ENCODE peak calls at places on chromosomes 1 and 21, in four cellular contexts. One of them, this sample, is unnamed.

GRCh38 chr1:2050482-2050792 is 226 bp downstream of the PRKCZ start:
- DNase-seq in left ventricle myocardium inferior: no peak
- DNase-seq in stomach: no peak
- DNase-seq in prostate gland: no peak
- DNase-seq in this sample: no peak

GRCh38 chr21:25938673-25939395 is 204.1 kb downstream of the GABPA start:
- DNase-seq in left ventricle myocardium inferior: no peak
- DNase-seq in stomach: peak
- DNase-seq in prostate gland: peak
- DNase-seq in this sample: no peak

GRCh38 chr1:40423951-40424618 is 26.2 kb upstream of the ZFP69B start:
- DNase-seq in left ventricle myocardium inferior: no peak
- DNase-seq in stomach: no peak
- DNase-seq in prostate gland: no peak
- DNase-seq in this sample: no peak

GRCh38 chr1:22702671-22703070 is 8.0 kb upstream of the EPHB2 start:
- DNase-seq in left ventricle myocardium inferior: no peak
- DNase-seq in stomach: peak
- DNase-seq in prostate gland: no peak
- DNase-seq in this sample: no peak

GRCh38 chr1:85372683-85373446 is 92.1 kb downstream of the DDAH1 start:
- DNase-seq in left ventricle myocardium inferior: no peak
- DNase-seq in stomach: no peak
- DNase-seq in prostate gland: peak
- DNase-seq in this sample: no peak

GRCh38 chr1:154220970-154221814 is 437 bp downstream of the UBAP2L start:
- DNase-seq in left ventricle myocardium inferior: peak
- DNase-seq in stomach: peak
- DNase-seq in prostate gland: peak
- DNase-seq in this sample: no peak

GRCh38 chr1:52904590-52905375 is 16.8 kb downstream of the ECHDC2 start:
- DNase-seq in left ventricle myocardium inferior: no peak
- DNase-seq in stomach: peak
- DNase-seq in prostate gland: no peak
- DNase-seq in this sample: no peak

GRCh38 chr1:100127226-100127625 is 5.5 kb downstream of the SASS6 start:
- DNase-seq in left ventricle myocardium inferior: no peak
- DNase-seq in stomach: no peak
- DNase-seq in prostate gland: no peak
- DNase-seq in this sample: no peak

GRCh38 chr1:26826261-26827201 is at the start of gene ZDHHC18:
- DNase-seq in left ventricle myocardium inferior: peak
- DNase-seq in stomach: peak
- DNase-seq in prostate gland: peak
- DNase-seq in this sample: peak

GRCh38 chr1:10835423-10836421 is 39.3 kb upstream of the CASZ1 start:
- DNase-seq in left ventricle myocardium inferior: no peak
- DNase-seq in stomach: peak
- DNase-seq in prostate gland: peak
- DNase-seq in this sample: peak

GRCh38 chr21:28132713-28133112 is 860.0 kb downstream of the LTN1 start:
- DNase-seq in left ventricle myocardium inferior: no peak
- DNase-seq in stomach: no peak
- DNase-seq in prostate gland: no peak
- DNase-seq in this sample: no peak

GRCh38 chr1:219812491-219813221 is 115.7 kb downstream of the SLC30A10 start:
- DNase-seq in left ventricle myocardium inferior: no peak
- DNase-seq in stomach: no peak
- DNase-seq in prostate gland: peak
- DNase-seq in this sample: peak

GRCh38 chr1:18642278-18643095 is 11.8 kb downstream of the PAX7 start:
- DNase-seq in left ventricle myocardium inferior: no peak
- DNase-seq in stomach: no peak
- DNase-seq in prostate gland: no peak
- DNase-seq in this sample: no peak

GRCh38 chr21:46098303-46099141 is 610 bp downstream of the COL6A2 start:
- DNase-seq in left ventricle myocardium inferior: peak
- DNase-seq in stomach: peak
- DNase-seq in prostate gland: peak
- DNase-seq in this sample: no peak

GRCh38 chr1:77511440-77511840 is 171.0 kb downstream of the ZZZ3 start:
- DNase-seq in left ventricle myocardium inferior: no peak
- DNase-seq in stomach: no peak
- DNase-seq in prostate gland: no peak
- DNase-seq in this sample: no peak

GRCh38 chr1:8981169-8981568 is 35.5 kb downstream of the CA6 start:
- DNase-seq in left ventricle myocardium inferior: no peak
- DNase-seq in stomach: no peak
- DNase-seq in prostate gland: no peak
- DNase-seq in this sample: no peak

GRCh38 chr1:8976338-8976737 is 30.7 kb downstream of the CA6 start:
- DNase-seq in left ventricle myocardium inferior: no peak
- DNase-seq in stomach: no peak
- DNase-seq in prostate gland: no peak
- DNase-seq in this sample: no peak

GRCh38 chr1:8974551-8974950 is 28.9 kb downstream of the CA6 start:
- DNase-seq in left ventricle myocardium inferior: no peak
- DNase-seq in stomach: no peak
- DNase-seq in prostate gland: no peak
- DNase-seq in this sample: no peak

GRCh38 chr1:8980656-8981055 is 35.0 kb downstream of the CA6 start:
- DNase-seq in left ventricle myocardium inferior: no peak
- DNase-seq in stomach: no peak
- DNase-seq in prostate gland: no peak
- DNase-seq in this sample: no peak

GRCh38 chr1:8976896-8977295 is 31.2 kb downstream of the CA6 start:
- DNase-seq in left ventricle myocardium inferior: no peak
- DNase-seq in stomach: no peak
- DNase-seq in prostate gland: no peak
- DNase-seq in this sample: no peak
- H3K27ac ChIP-seq in left ventricle myocardium inferior: no peak
- H3K27ac ChIP-seq in stomach: no peak
- H3K27ac ChIP-seq in prostate gland: no peak
- H3K27ac ChIP-seq in this sample: no peak

GRCh38 chr1:237029850-237030535 is 12.0 kb upstream of the RYR2 start:
- DNase-seq in left ventricle myocardium inferior: no peak
- DNase-seq in stomach: no peak
- DNase-seq in prostate gland: no peak
- DNase-seq in this sample: no peak

GRCh38 chr1:237032029-237032428 is 10.0 kb upstream of the RYR2 start:
- DNase-seq in left ventricle myocardium inferior: no peak
- DNase-seq in stomach: no peak
- DNase-seq in prostate gland: no peak
- DNase-seq in this sample: no peak

GRCh38 chr1:237029240-237029639 is 12.7 kb upstream of the RYR2 start:
- DNase-seq in left ventricle myocardium inferior: no peak
- DNase-seq in stomach: no peak
- DNase-seq in prostate gland: no peak
- DNase-seq in this sample: no peak

GRCh38 chr1:237033061-237033460 is 8.9 kb upstream of the RYR2 start:
- DNase-seq in left ventricle myocardium inferior: no peak
- DNase-seq in stomach: no peak
- DNase-seq in prostate gland: no peak
- DNase-seq in this sample: no peak

GRCh38 chr1:237031480-237031879 is 10.5 kb upstream of the RYR2 start:
- DNase-seq in left ventricle myocardium inferior: no peak
- DNase-seq in stomach: no peak
- DNase-seq in prostate gland: no peak
- DNase-seq in this sample: no peak
- H3K4me3 ChIP-seq in left ventricle myocardium inferior: peak
- H3K4me3 ChIP-seq in stomach: no peak
- H3K4me3 ChIP-seq in prostate gland: no peak
- H3K4me3 ChIP-seq in this sample: no peak

GRCh38 chr21:38170705-38171682 is 85.8 kb upstream of the KCNJ15 start:
- DNase-seq in left ventricle myocardium inferior: no peak
- DNase-seq in stomach: peak
- DNase-seq in prostate gland: no peak
- DNase-seq in this sample: no peak

GRCh38 chr21:38167345-38167744 is 89.4 kb upstream of the KCNJ15 start:
- DNase-seq in left ventricle myocardium inferior: no peak
- DNase-seq in stomach: no peak
- DNase-seq in prostate gland: no peak
- DNase-seq in this sample: no peak

GRCh38 chr21:38170283-38170682 is 86.5 kb upstream of the KCNJ15 start:
- DNase-seq in left ventricle myocardium inferior: no peak
- DNase-seq in stomach: peak
- DNase-seq in prostate gland: peak
- DNase-seq in this sample: no peak

GRCh38 chr21:38165466-38166213 is 91.2 kb upstream of the KCNJ15 start:
- DNase-seq in left ventricle myocardium inferior: no peak
- DNase-seq in stomach: no peak
- DNase-seq in prostate gland: no peak
- DNase-seq in this sample: no peak

DNA sequence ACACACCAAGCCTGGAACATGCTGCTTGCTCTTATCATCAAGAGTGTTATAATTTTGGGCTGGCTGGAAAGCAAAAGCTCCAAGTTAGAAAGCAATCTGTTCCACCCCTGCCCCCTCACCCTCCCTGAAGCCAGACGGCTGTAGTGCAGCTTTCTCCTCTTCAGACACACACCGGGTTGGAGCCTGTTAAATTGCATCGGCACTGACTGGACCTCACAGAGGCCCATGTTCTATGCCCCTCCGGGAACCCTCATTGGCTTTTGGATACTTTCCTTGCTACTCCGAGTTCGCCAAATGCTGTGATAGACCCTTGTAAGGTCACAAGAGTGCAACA is 90.6 kb upstream of the KCNJ15 start:
- DNase-seq in left ventricle myocardium inferior: no peak
- DNase-seq in stomach: no peak
- DNase-seq in prostate gland: no peak
- DNase-seq in this sample: no peak
- H3K27ac ChIP-seq in left ventricle myocardium inferior: no peak
- H3K27ac ChIP-seq in stomach: no peak
- H3K27ac ChIP-seq in prostate gland: no peak
- H3K27ac ChIP-seq in this sample: no peak

GRCh38 chr1:94385354-94385947 is 32.7 kb upstream of the ABCD3 start:
- DNase-seq in left ventricle myocardium inferior: no peak
- DNase-seq in stomach: no peak
- DNase-seq in prostate gland: no peak
- DNase-seq in this sample: no peak
- H3K4me3 ChIP-seq in left ventricle myocardium inferior: no peak
- H3K4me3 ChIP-seq in stomach: no peak
- H3K4me3 ChIP-seq in prostate gland: no peak
- H3K4me3 ChIP-seq in this sample: no peak

DNA sequence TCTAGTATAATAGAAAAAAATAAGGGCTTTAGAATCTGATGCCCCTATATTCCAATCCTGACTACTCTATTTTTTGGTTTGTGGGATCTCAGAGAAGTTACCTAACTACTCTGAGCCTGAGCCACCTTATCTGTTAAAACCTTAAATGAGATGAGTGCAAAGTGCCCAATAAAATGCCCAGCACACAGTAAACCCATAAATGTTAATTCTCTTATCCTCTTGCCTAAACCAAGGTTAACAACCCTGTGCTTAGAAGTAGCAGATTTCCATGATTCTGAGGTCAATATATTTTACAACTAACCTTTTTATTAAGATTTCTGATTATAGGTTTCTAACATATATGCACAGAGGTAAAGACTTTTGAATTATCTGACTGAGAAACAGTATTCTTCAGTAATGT is 35.8 kb downstream of the DOCK7 start:
- DNase-seq in left ventricle myocardium inferior: no peak
- DNase-seq in stomach: no peak
- DNase-seq in prostate gland: no peak
- DNase-seq in this sample: no peak
- H3K27ac ChIP-seq in left ventricle myocardium inferior: no peak
- H3K27ac ChIP-seq in stomach: no peak
- H3K27ac ChIP-seq in prostate gland: no peak
- H3K27ac ChIP-seq in this sample: no peak